ENCODE peak calls at places on chromosomes 5 and 9, in ten cellular contexts. One of them, this sample, is unnamed.

GRCh38 chr9:135103001-135103446 is 15.6 kb downstream of the OLFM1 start:
- DNase-seq in stimulated activated CD4-positive, alpha-beta T cell treated with anti-CD3 and anti-CD28 coated beads, Interleukin-1b, Interleukin-23, amount 100 ng/mL, for 4 hours: no peak
- DNase-seq in NCI-H510A treated with DMSO at 0.1 percent for 48 hours: no peak
- DNase-seq in AG10803: no peak
- DNase-seq in germinal center: no peak
- DNase-seq in HT1080: no peak
- DNase-seq in stimulated activated CD8-positive, alpha-beta memory T cell treated with anti-CD3 and anti-CD28 coated beads, Interleukin-15, amount 100 ng/mL, for 24 hours: no peak
- DNase-seq in left ventricle myocardium inferior: no peak
- DNase-seq in kidney glomerular epithelial cell: no peak
- DNase-seq in neuronal stem cell: no peak
- DNase-seq in this sample: no peak

GRCh38 chr9:4592886-4593285 is 69.2 kb upstream of the PLPP6 start:
- DNase-seq in HT1080: no peak
- DNase-seq in stimulated activated CD4-positive, alpha-beta T cell treated with anti-CD3 and anti-CD28 coated beads, Interleukin-1b, Interleukin-23, amount 100 ng/mL, for 4 hours: no peak
- DNase-seq in NCI-H510A treated with DMSO at 0.1 percent for 48 hours: no peak
- DNase-seq in germinal center: no peak
- DNase-seq in neuronal stem cell: no peak
- DNase-seq in kidney glomerular epithelial cell: no peak
- DNase-seq in AG10803: peak
- DNase-seq in left ventricle myocardium inferior: no peak
- DNase-seq in stimulated activated CD8-positive, alpha-beta memory T cell treated with anti-CD3 and anti-CD28 coated beads, Interleukin-15, amount 100 ng/mL, for 24 hours: no peak
- DNase-seq in this sample: no peak

GRCh38 chr9:94913550-94913949 is 187.1 kb downstream of the AOPEP start:
- DNase-seq in NCI-H510A treated with DMSO at 0.1 percent for 48 hours: no peak
- DNase-seq in left ventricle myocardium inferior: no peak
- DNase-seq in HT1080: no peak
- DNase-seq in neuronal stem cell: no peak
- DNase-seq in AG10803: no peak
- DNase-seq in kidney glomerular epithelial cell: no peak
- DNase-seq in germinal center: no peak
- DNase-seq in stimulated activated CD8-positive, alpha-beta memory T cell treated with anti-CD3 and anti-CD28 coated beads, Interleukin-15, amount 100 ng/mL, for 24 hours: no peak
- DNase-seq in stimulated activated CD4-positive, alpha-beta T cell treated with anti-CD3 and anti-CD28 coated beads, Interleukin-1b, Interleukin-23, amount 100 ng/mL, for 4 hours: no peak
- DNase-seq in this sample: no peak

GRCh38 chr5:83856898-83857297 is 136.2 kb upstream of the HAPLN1 start:
- DNase-seq in NCI-H510A treated with DMSO at 0.1 percent for 48 hours: no peak
- DNase-seq in neuronal stem cell: no peak
- DNase-seq in AG10803: peak
- DNase-seq in kidney glomerular epithelial cell: no peak
- DNase-seq in stimulated activated CD8-positive, alpha-beta memory T cell treated with anti-CD3 and anti-CD28 coated beads, Interleukin-15, amount 100 ng/mL, for 24 hours: no peak
- DNase-seq in germinal center: no peak
- DNase-seq in stimulated activated CD4-positive, alpha-beta T cell treated with anti-CD3 and anti-CD28 coated beads, Interleukin-1b, Interleukin-23, amount 100 ng/mL, for 4 hours: no peak
- DNase-seq in HT1080: no peak
- DNase-seq in left ventricle myocardium inferior: no peak
- DNase-seq in this sample: no peak

GRCh38 chr5:173236531-173237501 is 1.8 kb upstream of the NKX2-5 start:
- DNase-seq in HT1080: no peak
- DNase-seq in stimulated activated CD8-positive, alpha-beta memory T cell treated with anti-CD3 and anti-CD28 coated beads, Interleukin-15, amount 100 ng/mL, for 24 hours: no peak
- DNase-seq in left ventricle myocardium inferior: no peak
- DNase-seq in stimulated activated CD4-positive, alpha-beta T cell treated with anti-CD3 and anti-CD28 coated beads, Interleukin-1b, Interleukin-23, amount 100 ng/mL, for 4 hours: no peak
- DNase-seq in AG10803: no peak
- DNase-seq in kidney glomerular epithelial cell: no peak
- DNase-seq in germinal center: no peak
- DNase-seq in NCI-H510A treated with DMSO at 0.1 percent for 48 hours: no peak
- DNase-seq in neuronal stem cell: no peak
- DNase-seq in this sample: no peak

GRCh38 chr5:150311015-150311692 is 8.4 kb upstream of the ARSI start:
- DNase-seq in left ventricle myocardium inferior: no peak
- DNase-seq in stimulated activated CD8-positive, alpha-beta memory T cell treated with anti-CD3 and anti-CD28 coated beads, Interleukin-15, amount 100 ng/mL, for 24 hours: no peak
- DNase-seq in NCI-H510A treated with DMSO at 0.1 percent for 48 hours: no peak
- DNase-seq in stimulated activated CD4-positive, alpha-beta T cell treated with anti-CD3 and anti-CD28 coated beads, Interleukin-1b, Interleukin-23, amount 100 ng/mL, for 4 hours: no peak
- DNase-seq in germinal center: no peak
- DNase-seq in AG10803: no peak
- DNase-seq in neuronal stem cell: no peak
- DNase-seq in HT1080: no peak
- DNase-seq in kidney glomerular epithelial cell: no peak
- DNase-seq in this sample: no peak

GRCh38 chr9:116156621-116157314 is 3.2 kb downstream of the PAPPA start:
- DNase-seq in stimulated activated CD8-positive, alpha-beta memory T cell treated with anti-CD3 and anti-CD28 coated beads, Interleukin-15, amount 100 ng/mL, for 24 hours: no peak
- DNase-seq in stimulated activated CD4-positive, alpha-beta T cell treated with anti-CD3 and anti-CD28 coated beads, Interleukin-1b, Interleukin-23, amount 100 ng/mL, for 4 hours: no peak
- DNase-seq in left ventricle myocardium inferior: peak
- DNase-seq in NCI-H510A treated with DMSO at 0.1 percent for 48 hours: peak
- DNase-seq in AG10803: peak
- DNase-seq in germinal center: no peak
- DNase-seq in HT1080: peak
- DNase-seq in neuronal stem cell: peak
- DNase-seq in kidney glomerular epithelial cell: peak
- DNase-seq in this sample: no peak

GRCh38 chr9:113593682-113594281 is 130.3 kb downstream of the RGS3 start:
- DNase-seq in NCI-H510A treated with DMSO at 0.1 percent for 48 hours: no peak
- DNase-seq in AG10803: peak
- DNase-seq in left ventricle myocardium inferior: peak
- DNase-seq in HT1080: peak
- DNase-seq in germinal center: no peak
- DNase-seq in kidney glomerular epithelial cell: peak
- DNase-seq in stimulated activated CD4-positive, alpha-beta T cell treated with anti-CD3 and anti-CD28 coated beads, Interleukin-1b, Interleukin-23, amount 100 ng/mL, for 4 hours: no peak
- DNase-seq in neuronal stem cell: peak
- DNase-seq in stimulated activated CD8-positive, alpha-beta memory T cell treated with anti-CD3 and anti-CD28 coated beads, Interleukin-15, amount 100 ng/mL, for 24 hours: no peak
- DNase-seq in this sample: no peak

GRCh38 chr5:145941677-145942130 is 5.3 kb downstream of the SH3RF2 start:
- DNase-seq in stimulated activated CD8-positive, alpha-beta memory T cell treated with anti-CD3 and anti-CD28 coated beads, Interleukin-15, amount 100 ng/mL, for 24 hours: no peak
- DNase-seq in AG10803: peak
- DNase-seq in neuronal stem cell: no peak
- DNase-seq in germinal center: no peak
- DNase-seq in left ventricle myocardium inferior: no peak
- DNase-seq in kidney glomerular epithelial cell: peak
- DNase-seq in NCI-H510A treated with DMSO at 0.1 percent for 48 hours: no peak
- DNase-seq in stimulated activated CD4-positive, alpha-beta T cell treated with anti-CD3 and anti-CD28 coated beads, Interleukin-1b, Interleukin-23, amount 100 ng/mL, for 4 hours: no peak
- DNase-seq in HT1080: peak
- DNase-seq in this sample: no peak